ENCODE peak calls at places on chromosomes 7 and 10, in four cellular contexts. O, K, Z and U are unnamed samples.

GRCh38 chr10:12769326-12770044 is 232.0 kb downstream of the CCDC3 start:
- DNase-seq in O (no peak), K (no peak), Z (no peak), U (no peak)

GRCh38 chr7:151752816-151753600 is 123.9 kb downstream of the PRKAG2 start:
- DNase-seq in O (no peak), K (no peak), Z (no peak), U (no peak)

GRCh38 chr7:64562246-64562620 is 638 bp downstream of the ZNF680 start:
- DNase-seq in O (no peak), K (no peak), Z (no peak), U (no peak)

GRCh38 chr7:106217089-106217542 is 67.7 kb downstream of the NAMPT start:
- DNase-seq in O (peak; percentile 21), K (no peak), Z (peak; percentile 31), U (no peak)

GRCh38 chr7:17099083-17099973 is 199.1 kb upstream of the AHR start:
- DNase-seq in O (peak; percentile 69), K (no peak), Z (no peak), U (no peak)

GRCh38 chr7:143487566-143487965 is 9.9 kb downstream of the TAS2R41 start:
- DNase-seq in O (no peak), K (no peak), Z (no peak), U (no peak)

GRCh38 chr10:121994429-121994881 is 5.5 kb downstream of the TACC2 start:
- DNase-seq in O (no peak), K (no peak), Z (no peak), U (peak; percentile 63)

GRCh38 chr7:152015600-152015999 is 9.9 kb upstream of the GALNT11 start:
- DNase-seq in O (no peak), K (no peak), Z (no peak), U (no peak)

GRCh38 chr7:98359395-98359794 is 41.5 kb downstream of the BAIAP2L1 start:
- DNase-seq in O (no peak), K (no peak), Z (no peak), U (no peak)

GRCh38 chr7:148699772-148700629 is 1.3 kb downstream of the CUL1 start:
- DNase-seq in O (no peak), K (no peak), Z (no peak), U (no peak)

GRCh38 chr7:34190299-34190698 is 285.0 kb downstream of the BMPER start:
- DNase-seq in O (no peak), K (no peak), Z (no peak), U (no peak)

GRCh38 chr10:32960022-32960421 is 2.0 kb upstream of the ITGB1 start:
- DNase-seq in O (no peak), K (no peak), Z (peak; percentile 39), U (no peak)

GRCh38 chr7:5591547-5591899 is 167.9 kb upstream of the TNRC18 start:
- DNase-seq in O (no peak), K (no peak), Z (no peak), U (no peak)

GRCh38 chr7:26976840-26977239 is 112.5 kb upstream of the SKAP2 start:
- DNase-seq in O (no peak), K (no peak), Z (no peak), U (no peak)

GRCh38 chr7:93055543-93056107 is 62.2 kb downstream of the SAMD9 start:
- DNase-seq in O (no peak), K (no peak), Z (no peak), U (no peak)

GRCh38 chr10:119754936-119755335 is 29.1 kb downstream of the INPP5F start:
- DNase-seq in O (no peak), K (no peak), Z (no peak), U (no peak)

GRCh38 chr7:84477786-84478405 is 283.3 kb upstream of the SEMA3A start:
- DNase-seq in O (no peak), K (no peak), Z (no peak), U (no peak)

GRCh38 chr10:5942471-5942870 is 34.9 kb downstream of the IL15RA start:
- DNase-seq in O (no peak), K (no peak), Z (no peak), U (no peak)

GRCh38 chr7:140238778-140239652 is 62.2 kb upstream of the KDM7A start:
- DNase-seq in O (no peak), K (no peak), Z (peak; percentile 46), U (no peak)

GRCh38 chr7:108034586-108034985 is 31.6 kb upstream of the LAMB1 start:
- DNase-seq in O (no peak), K (no peak), Z (no peak), U (no peak)

GRCh38 chr7:4791738-4792536 is 16.5 kb downstream of the AP5Z1 start:
- DNase-seq in O (peak; percentile 26), K (no peak), Z (peak; percentile 91), U (peak; percentile 83)

GRCh38 chr7:158042156-158042880 is 545.3 kb downstream of the PTPRN2 start:
- DNase-seq in O (no peak), K (no peak), Z (no peak), U (no peak)

GRCh38 chr7:1555813-1556540 is at the start of gene TMEM184A:
- DNase-seq in O (peak; percentile 89), K (no peak), Z (peak; percentile 44), U (peak; percentile 79)

GRCh38 chr7:132882714-132883428 is 199.0 kb downstream of the CHCHD3 start:
- DNase-seq in O (no peak), K (peak; percentile 47), Z (no peak), U (no peak)

GRCh38 chr7:94239661-94240234 is 154.9 kb upstream of the COL1A2 start:
- DNase-seq in O (no peak), K (no peak), Z (no peak), U (no peak)

GRCh38 chr7:44977304-44977858 is 1.4 kb downstream of the MYO1G start:
- DNase-seq in O (no peak), K (no peak), Z (peak; percentile 46), U (no peak)

GRCh38 chr10:1687190-1687589 is 50.1 kb downstream of the ADARB2 start:
- DNase-seq in O (no peak), K (no peak), Z (no peak), U (no peak)

GRCh38 chr10:3117486-3117885 is 50.1 kb downstream of the PFKP start:
- DNase-seq in O (no peak), K (no peak), Z (no peak), U (no peak)

GRCh38 chr10:86967481-86967941 is 771 bp upstream of the ADIRF start:
- DNase-seq in O (no peak), K (no peak), Z (no peak), U (no peak)

GRCh38 chr10:7193369-7193768 is 217.5 kb downstream of the SFMBT2 start:
- DNase-seq in O (no peak), K (no peak), Z (no peak), U (no peak)

GRCh38 chr10:84340632-84341537 is 12.5 kb downstream of the CCSER2 start:
- DNase-seq in O (no peak), K (no peak), Z (no peak), U (no peak)

DNA sequence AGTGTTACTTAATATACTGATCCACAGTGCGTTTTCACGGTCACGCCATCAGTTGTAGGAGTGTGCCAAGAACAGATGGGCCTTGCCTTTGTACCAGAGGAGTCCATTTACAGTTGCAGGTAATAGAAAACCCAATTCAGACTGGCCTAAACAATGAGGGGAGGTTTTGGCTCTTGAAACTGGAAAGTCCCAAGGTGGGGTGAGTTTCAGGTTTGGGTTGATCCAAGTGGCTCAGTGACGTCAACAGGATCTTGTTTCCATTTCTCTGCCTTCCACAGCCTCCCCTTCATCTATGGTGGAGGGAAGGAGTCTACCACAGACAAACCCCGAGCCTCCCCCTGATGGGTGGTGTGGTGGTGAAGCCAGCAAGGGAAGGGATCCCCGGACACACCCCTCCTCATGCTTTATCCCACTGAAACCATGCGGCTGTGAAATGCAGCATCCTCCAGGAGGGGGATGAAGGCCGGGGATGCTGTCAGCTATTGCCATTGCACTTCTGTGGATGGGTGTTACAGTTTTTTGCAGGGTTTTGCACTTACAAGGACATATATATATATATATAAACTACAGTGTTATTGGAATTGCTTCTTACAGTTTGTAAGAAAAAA is 14.8 kb upstream of the SH2D4B start:
- DNase-seq in O (no peak), K (no peak), Z (no peak), U (no peak)
- H3K4me1 ChIP-seq in O (no peaks in the 10 kb centered on the region), K (peaks cover 3% of the 10 kb centered on the region), Z (no peaks in the 10 kb centered on the region), U (no peaks in the 10 kb centered on the region)

GRCh38 chr7:35258891-35259537 is 5.1 kb upstream of the TBX20 start:
- DNase-seq in O (no peak), K (no peak), Z (no peak), U (no peak)
- H2AFZ ChIP-seq in O (no peak overlapping the region), K (no peak overlapping the region), Z (no peak overlapping the region), U (no peak overlapping the region)

GRCh38 chr7:31782411-31782991 is 95.5 kb downstream of the PPP1R17 start:
- DNase-seq in O (peak; percentile 35), K (peak; percentile 20), Z (peak; percentile 59), U (no peak)
- TF ChIP-seq EGR1 in O (no peak), K (no peak), Z (no peak), U (no peak)

GRCh38 chr7:45977256-45977655 is 56.2 kb upstream of the IGFBP3 start:
- DNase-seq in O (no peak), K (no peak), Z (no peak), U (no peak)

GRCh38 chr7:45978010-45978681 is 57.1 kb upstream of the IGFBP3 start:
- DNase-seq in O (peak; percentile 95), K (peak; percentile 8), Z (no peak), U (no peak)

GRCh38 chr7:45980181-45980905 is 59.3 kb upstream of the IGFBP3 start:
- DNase-seq in O (no peak), K (no peak), Z (no peak), U (no peak)

GRCh38 chr7:45979275-45980180 is 58.5 kb upstream of the IGFBP3 start:
- DNase-seq in O (no peak), K (no peak), Z (no peak), U (no peak)

DNA sequence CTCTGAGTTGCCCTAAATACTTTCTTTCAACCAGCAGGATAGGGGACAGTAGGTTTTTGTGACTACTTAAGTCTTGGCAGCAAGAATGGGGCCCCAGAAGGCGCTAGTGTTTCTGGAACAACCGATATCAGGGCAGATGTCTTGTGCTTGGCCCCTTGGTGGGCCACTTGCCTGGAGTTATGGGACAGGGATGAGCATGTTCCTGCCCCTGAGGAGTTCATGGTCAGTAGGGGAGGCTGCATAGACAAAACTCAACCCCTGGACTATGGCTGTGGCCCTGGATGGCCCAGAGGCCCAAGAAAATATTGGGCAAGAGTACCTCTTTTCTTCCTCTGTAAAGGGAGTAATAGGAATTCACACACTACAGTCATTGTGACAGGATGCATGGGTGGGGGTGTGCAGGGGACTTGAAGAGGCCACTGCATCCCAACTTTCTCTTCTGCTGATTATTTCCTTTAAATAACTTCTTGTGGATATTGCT is 57.7 kb upstream of the IGFBP3 start:
- DNase-seq in O (no peak), K (no peak), Z (no peak), U (no peak)
- H3K4me1 ChIP-seq in O (peaks cover 27% of the 10 kb centered on the region), K (no peaks in the 10 kb centered on the region), Z (no peaks in the 10 kb centered on the region), U (peaks cover 6% of the 10 kb centered on the region)

GRCh38 chr10:70782401-70783055 is 2.6 kb downstream of the TBATA start:
- DNase-seq in O (no peak), K (no peak), Z (no peak), U (no peak)

GRCh38 chr10:70784476-70784875 is 701 bp downstream of the TBATA start:
- DNase-seq in O (no peak), K (no peak), Z (no peak), U (no peak)

GRCh38 chr10:70785190-70785589 is at the start of gene TBATA:
- DNase-seq in O (no peak), K (no peak), Z (no peak), U (no peak)

GRCh38 chr10:70783056-70783684 is 2.0 kb downstream of the TBATA start:
- DNase-seq in O (no peak), K (no peak), Z (no peak), U (no peak)

GRCh38 chr10:70786799-70787415 is 1.7 kb upstream of the TBATA start:
- DNase-seq in O (no peak), K (no peak), Z (no peak), U (no peak)
- H2AFZ ChIP-seq in O (no peak overlapping the region), K (no peak overlapping the region), Z (no peak overlapping the region), U (no peak overlapping the region)